ENCODE peak calls at places on chromosomes 7 and 10, in six cellular contexts. One of them, this sample, is unnamed.

GRCh38 chr7:158973440-158973839 is 117.1 kb downstream of the DYNC2I1 start:
- DNase-seq in OCI-LY7: no peak
- DNase-seq in dorsolateral prefrontal cortex: no peak
- DNase-seq in A549: peak
- DNase-seq in AG10803: no peak
- DNase-seq in CD8-positive, alpha-beta T cell: no peak
- DNase-seq in this sample: peak

GRCh38 chr10:13890233-13890616 is 303.5 kb downstream of the PRPF18 start:
- DNase-seq in OCI-LY7: no peak
- DNase-seq in dorsolateral prefrontal cortex: no peak
- DNase-seq in A549: no peak
- DNase-seq in AG10803: no peak
- DNase-seq in CD8-positive, alpha-beta T cell: no peak
- DNase-seq in this sample: no peak

GRCh38 chr7:151377406-151377805 is 32.4 kb downstream of the WDR86 start:
- DNase-seq in OCI-LY7: no peak
- DNase-seq in dorsolateral prefrontal cortex: no peak
- DNase-seq in A549: no peak
- DNase-seq in AG10803: no peak
- DNase-seq in CD8-positive, alpha-beta T cell: no peak
- DNase-seq in this sample: no peak

GRCh38 chr10:110425684-110426293 is 71.9 kb upstream of the DUSP5 start:
- DNase-seq in OCI-LY7: no peak
- DNase-seq in dorsolateral prefrontal cortex: no peak
- DNase-seq in A549: peak
- DNase-seq in AG10803: peak
- DNase-seq in CD8-positive, alpha-beta T cell: no peak
- DNase-seq in this sample: no peak

GRCh38 chr7:105675873-105676484 is 94.7 kb upstream of the EFCAB10 start:
- DNase-seq in OCI-LY7: no peak
- DNase-seq in dorsolateral prefrontal cortex: no peak
- DNase-seq in A549: no peak
- DNase-seq in AG10803: no peak
- DNase-seq in CD8-positive, alpha-beta T cell: peak
- DNase-seq in this sample: no peak

GRCh38 chr7:30251708-30252329 is 32.6 kb upstream of the ZNRF2 start:
- DNase-seq in OCI-LY7: no peak
- DNase-seq in dorsolateral prefrontal cortex: no peak
- DNase-seq in A549: no peak
- DNase-seq in AG10803: peak
- DNase-seq in CD8-positive, alpha-beta T cell: no peak
- DNase-seq in this sample: no peak

GRCh38 chr7:25732771-25733217 is 419.2 kb upstream of the NFE2L3 start:
- DNase-seq in OCI-LY7: no peak
- DNase-seq in dorsolateral prefrontal cortex: no peak
- DNase-seq in A549: no peak
- DNase-seq in AG10803: no peak
- DNase-seq in CD8-positive, alpha-beta T cell: no peak
- DNase-seq in this sample: peak

GRCh38 chr7:122268101-122268500 is 36.4 kb downstream of the FEZF1 start:
- DNase-seq in OCI-LY7: no peak
- DNase-seq in dorsolateral prefrontal cortex: no peak
- DNase-seq in A549: no peak
- DNase-seq in AG10803: no peak
- DNase-seq in CD8-positive, alpha-beta T cell: no peak
- DNase-seq in this sample: no peak

GRCh38 chr7:35374858-35375257 is 121.0 kb upstream of the TBX20 start:
- DNase-seq in OCI-LY7: no peak
- DNase-seq in dorsolateral prefrontal cortex: no peak
- DNase-seq in A549: no peak
- DNase-seq in AG10803: no peak
- DNase-seq in CD8-positive, alpha-beta T cell: no peak
- DNase-seq in this sample: no peak

GRCh38 chr10:129929343-129930297 is 34.5 kb downstream of the EBF3 start:
- DNase-seq in OCI-LY7: no peak
- DNase-seq in dorsolateral prefrontal cortex: no peak
- DNase-seq in A549: no peak
- DNase-seq in AG10803: no peak
- DNase-seq in CD8-positive, alpha-beta T cell: no peak
- DNase-seq in this sample: no peak
- TF ChIP-seq CTCF in OCI-LY7: no peak
- TF ChIP-seq CTCF in dorsolateral prefrontal cortex: no peak
- TF ChIP-seq CTCF in A549: no peak
- TF ChIP-seq CTCF in AG10803: no peak
- TF ChIP-seq CTCF in CD8-positive, alpha-beta T cell: no peak
- TF ChIP-seq CTCF in this sample: peak

DNA sequence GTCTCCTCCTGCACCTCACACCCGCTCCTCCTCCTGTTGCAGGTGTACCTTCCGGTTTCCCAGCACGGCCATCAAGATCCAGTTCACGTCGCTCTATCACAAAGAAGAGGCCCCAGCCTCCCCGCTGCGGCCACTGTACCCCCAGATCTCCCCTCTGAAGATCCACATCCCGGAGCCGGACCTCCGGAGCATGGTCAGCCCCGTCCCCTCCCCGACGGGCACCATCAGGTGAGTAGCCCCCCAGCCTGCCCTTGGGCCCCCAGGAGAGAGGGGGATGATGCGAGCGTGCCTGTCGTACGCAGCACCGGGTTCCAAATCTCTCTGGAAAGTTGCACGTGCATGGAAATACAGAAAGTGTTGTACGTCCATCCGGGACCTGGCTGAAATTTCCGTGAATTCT is 34.6 kb upstream of the AP5Z1 start:
- DNase-seq in OCI-LY7: no peak
- DNase-seq in dorsolateral prefrontal cortex: no peak
- DNase-seq in A549: no peak
- DNase-seq in AG10803: no peak
- DNase-seq in CD8-positive, alpha-beta T cell: no peak
- DNase-seq in this sample: no peak
- TF ChIP-seq CTCF in OCI-LY7: no peak
- TF ChIP-seq CTCF in dorsolateral prefrontal cortex: no peak
- TF ChIP-seq CTCF in A549: no peak
- TF ChIP-seq CTCF in AG10803: no peak
- TF ChIP-seq CTCF in CD8-positive, alpha-beta T cell: no peak
- TF ChIP-seq CTCF in this sample: no peak

GRCh38 chr10:121171825-121172224 is 320.7 kb downstream of the WDR11 start:
- DNase-seq in OCI-LY7: no peak
- DNase-seq in dorsolateral prefrontal cortex: no peak
- DNase-seq in A549: no peak
- DNase-seq in AG10803: no peak
- DNase-seq in CD8-positive, alpha-beta T cell: no peak
- DNase-seq in this sample: no peak
- TF ChIP-seq CTCF in OCI-LY7: no peak
- TF ChIP-seq CTCF in dorsolateral prefrontal cortex: no peak
- TF ChIP-seq CTCF in A549: no peak
- TF ChIP-seq CTCF in AG10803: no peak
- TF ChIP-seq CTCF in CD8-positive, alpha-beta T cell: no peak
- TF ChIP-seq CTCF in this sample: no peak

DNA sequence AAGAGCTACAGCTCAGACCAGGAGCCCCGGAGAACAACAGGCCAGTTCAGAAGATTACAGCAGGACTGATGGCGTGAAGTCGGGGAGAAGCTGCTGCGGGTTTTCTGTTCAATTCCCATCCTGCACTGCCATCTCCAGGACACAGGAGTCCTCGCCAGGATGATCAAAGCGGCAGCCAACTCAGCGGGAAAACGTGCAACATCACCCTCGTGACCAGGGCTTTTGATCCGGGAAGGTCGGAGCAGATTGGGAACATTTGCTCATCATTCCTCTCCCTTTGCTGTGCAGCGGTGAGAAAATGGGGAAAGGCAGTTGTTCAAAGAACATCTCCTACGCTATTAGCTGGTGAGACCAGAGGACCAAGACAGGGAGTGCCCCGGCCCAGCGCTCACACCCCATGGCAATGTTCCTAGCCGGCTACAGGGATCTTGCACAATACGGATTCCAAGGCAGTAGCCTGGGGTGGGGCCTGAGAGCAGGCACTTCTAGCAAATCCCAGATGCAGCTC is 50.4 kb upstream of the FOXK1 start:
- DNase-seq in OCI-LY7: no peak
- DNase-seq in dorsolateral prefrontal cortex: peak
- DNase-seq in A549: peak
- DNase-seq in AG10803: peak
- DNase-seq in CD8-positive, alpha-beta T cell: no peak
- DNase-seq in this sample: peak
- TF ChIP-seq CTCF in OCI-LY7: no peak
- TF ChIP-seq CTCF in dorsolateral prefrontal cortex: peak
- TF ChIP-seq CTCF in A549: peak
- TF ChIP-seq CTCF in AG10803: peak
- TF ChIP-seq CTCF in CD8-positive, alpha-beta T cell: no peak
- TF ChIP-seq CTCF in this sample: peak

DNA sequence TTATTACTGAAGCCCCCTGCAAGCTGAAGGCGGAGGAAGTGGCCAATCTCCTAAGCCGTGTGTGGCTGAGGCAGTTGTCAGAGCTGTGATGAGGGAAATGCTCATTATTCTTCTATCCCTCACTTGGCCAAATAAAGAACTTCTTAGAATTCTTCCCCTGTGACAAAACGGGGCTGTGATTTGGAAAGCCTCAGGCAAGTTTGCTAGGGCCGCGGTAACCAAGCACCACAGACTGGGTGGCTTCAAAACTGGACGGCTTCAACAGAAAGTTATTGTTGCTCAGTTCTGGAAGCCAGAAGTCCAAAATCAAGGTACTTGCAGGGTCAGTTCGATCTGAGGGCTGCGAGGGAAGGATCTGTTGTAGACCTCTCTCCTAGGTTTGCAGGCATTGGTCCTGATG is 72.3 kb upstream of the STEAP1B start:
- DNase-seq in OCI-LY7: no peak
- DNase-seq in dorsolateral prefrontal cortex: no peak
- DNase-seq in A549: no peak
- DNase-seq in AG10803: peak
- DNase-seq in CD8-positive, alpha-beta T cell: no peak
- DNase-seq in this sample: no peak
- TF ChIP-seq CTCF in OCI-LY7: no peak
- TF ChIP-seq CTCF in dorsolateral prefrontal cortex: no peak
- TF ChIP-seq CTCF in A549: no peak
- TF ChIP-seq CTCF in AG10803: no peak
- TF ChIP-seq CTCF in CD8-positive, alpha-beta T cell: no peak
- TF ChIP-seq CTCF in this sample: no peak

GRCh38 chr10:132536964-132537712 is 449 bp upstream of the INPP5A start:
- DNase-seq in OCI-LY7: peak
- DNase-seq in dorsolateral prefrontal cortex: peak
- DNase-seq in A549: peak
- DNase-seq in AG10803: peak
- DNase-seq in CD8-positive, alpha-beta T cell: peak
- DNase-seq in this sample: peak
- TF ChIP-seq CTCF in OCI-LY7: peak
- TF ChIP-seq CTCF in dorsolateral prefrontal cortex: peak
- TF ChIP-seq CTCF in A549: peak
- TF ChIP-seq CTCF in AG10803: peak
- TF ChIP-seq CTCF in CD8-positive, alpha-beta T cell: peak
- TF ChIP-seq CTCF in this sample: peak

GRCh38 chr10:63901916-63902315 is 380.7 kb downstream of the REEP3 start:
- DNase-seq in OCI-LY7: no peak
- DNase-seq in dorsolateral prefrontal cortex: no peak
- DNase-seq in A549: no peak
- DNase-seq in AG10803: peak
- DNase-seq in CD8-positive, alpha-beta T cell: no peak
- DNase-seq in this sample: no peak

GRCh38 chr10:63896992-63897391 is 375.8 kb downstream of the REEP3 start:
- DNase-seq in OCI-LY7: no peak
- DNase-seq in dorsolateral prefrontal cortex: no peak
- DNase-seq in A549: no peak
- DNase-seq in AG10803: no peak
- DNase-seq in CD8-positive, alpha-beta T cell: no peak
- DNase-seq in this sample: no peak

DNA sequence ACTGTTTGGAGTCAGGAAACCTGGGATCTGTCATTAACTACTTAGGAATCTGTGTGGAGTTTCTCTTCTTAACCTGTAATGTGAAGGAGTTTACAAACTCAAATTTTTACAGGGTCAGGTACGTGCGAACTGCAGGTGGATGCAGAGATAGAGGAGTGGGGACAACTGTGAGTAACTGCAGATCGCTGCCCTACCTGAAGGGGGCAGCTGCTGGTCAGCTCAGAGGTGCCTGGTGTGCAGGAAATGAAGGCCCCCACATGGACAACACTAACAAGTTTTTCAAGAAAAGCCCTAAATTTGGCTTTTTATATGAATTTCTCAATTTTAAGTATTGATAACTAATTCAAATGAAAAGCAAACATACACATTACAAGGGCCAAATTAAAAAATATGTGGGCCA is 380.0 kb downstream of the REEP3 start:
- DNase-seq in OCI-LY7: peak
- DNase-seq in dorsolateral prefrontal cortex: no peak
- DNase-seq in A549: peak
- DNase-seq in AG10803: no peak
- DNase-seq in CD8-positive, alpha-beta T cell: no peak
- DNase-seq in this sample: no peak
- TF ChIP-seq CTCF in OCI-LY7: peak
- TF ChIP-seq CTCF in dorsolateral prefrontal cortex: no peak
- TF ChIP-seq CTCF in A549: no peak
- TF ChIP-seq CTCF in AG10803: peak
- TF ChIP-seq CTCF in CD8-positive, alpha-beta T cell: no peak
- TF ChIP-seq CTCF in this sample: peak

GRCh38 chr10:113111900-113112853 is 162.1 kb downstream of the TCF7L2 start:
- DNase-seq in OCI-LY7: no peak
- DNase-seq in dorsolateral prefrontal cortex: no peak
- DNase-seq in A549: no peak
- DNase-seq in AG10803: peak
- DNase-seq in CD8-positive, alpha-beta T cell: no peak
- DNase-seq in this sample: no peak

GRCh38 chr10:113104071-113104470 is 154.0 kb downstream of the TCF7L2 start:
- DNase-seq in OCI-LY7: no peak
- DNase-seq in dorsolateral prefrontal cortex: no peak
- DNase-seq in A549: no peak
- DNase-seq in AG10803: peak
- DNase-seq in CD8-positive, alpha-beta T cell: no peak
- DNase-seq in this sample: no peak

GRCh38 chr10:113108948-113109347 is 158.9 kb downstream of the TCF7L2 start:
- DNase-seq in OCI-LY7: no peak
- DNase-seq in dorsolateral prefrontal cortex: no peak
- DNase-seq in A549: no peak
- DNase-seq in AG10803: no peak
- DNase-seq in CD8-positive, alpha-beta T cell: no peak
- DNase-seq in this sample: no peak

GRCh38 chr10:113111260-113111659 is 161.2 kb downstream of the TCF7L2 start:
- DNase-seq in OCI-LY7: no peak
- DNase-seq in dorsolateral prefrontal cortex: no peak
- DNase-seq in A549: no peak
- DNase-seq in AG10803: no peak
- DNase-seq in CD8-positive, alpha-beta T cell: no peak
- DNase-seq in this sample: no peak

DNA sequence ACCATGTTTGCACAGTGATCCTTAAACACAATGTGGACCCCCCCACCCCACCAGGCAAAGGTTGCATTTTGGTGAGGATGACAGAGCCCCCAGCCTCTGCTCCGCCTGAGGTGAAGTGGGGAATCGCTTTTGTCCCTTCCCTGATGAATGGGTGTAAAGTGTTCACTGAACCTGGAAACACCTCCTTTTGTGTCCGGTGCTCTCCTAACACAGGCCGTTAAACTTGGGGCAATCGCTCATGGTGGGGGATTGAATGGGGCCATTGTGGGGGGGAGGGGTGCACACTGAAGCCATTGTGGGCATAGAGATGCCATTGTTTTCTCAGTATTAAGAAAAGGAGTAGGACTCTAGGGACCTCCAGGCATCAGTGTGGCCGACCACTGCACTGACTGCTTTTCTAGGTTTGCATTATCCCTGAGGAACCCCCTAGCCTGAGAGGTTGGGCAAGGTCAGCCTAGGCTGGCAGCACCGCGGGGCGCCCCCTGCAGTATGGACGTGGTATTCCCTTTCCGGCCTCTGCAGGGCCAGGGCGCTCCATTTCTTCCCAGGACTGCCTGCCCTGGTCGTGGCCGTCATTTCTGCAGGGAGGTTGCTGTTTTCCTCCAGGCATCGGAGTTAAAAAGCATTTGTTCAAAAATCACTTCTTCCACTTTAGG is 158.3 kb downstream of the TCF7L2 start:
- DNase-seq in OCI-LY7: peak
- DNase-seq in dorsolateral prefrontal cortex: peak
- DNase-seq in A549: peak
- DNase-seq in AG10803: no peak
- DNase-seq in CD8-positive, alpha-beta T cell: no peak
- DNase-seq in this sample: peak
- TF ChIP-seq CTCF in OCI-LY7: peak
- TF ChIP-seq CTCF in dorsolateral prefrontal cortex: peak
- TF ChIP-seq CTCF in A549: peak
- TF ChIP-seq CTCF in AG10803: peak
- TF ChIP-seq CTCF in CD8-positive, alpha-beta T cell: peak
- TF ChIP-seq CTCF in this sample: peak

This sample was measured in neural crest cell.